ENCODE peak calls at places on chromosomes 3 and 15, in eight cellular contexts. N is small intestine; V is adrenal gland; S is H9; Q is PC-3; M is heart right ventricle; W is CD8-positive, alpha-beta memory T cell; L is gastrocnemius medialis. X is an unnamed sample. For H3K4me1, the result is how much of the 10 kb centered on the place peaks cover.

GRCh38 chr3:169327969-169328368 is 335.5 kb downstream of the MECOM start:
- DNase-seq in N (peak), L (no peak), M (no peak), V (no peak), S (no peak), Q (peak), W (no peak), X (no peak)

GRCh38 chr3:14721126-14721864 is 46.4 kb downstream of the C3orf20 start:
- DNase-seq in V (no peak), L (no peak), N (no peak), S (no peak), M (no peak), Q (no peak), W (no peak), X (no peak)

GRCh38 chr3:149969110-149969944 is 1.4 kb downstream of the PFN2 start:
- DNase-seq in S (peak), Q (peak), L (peak), N (peak), W (no peak), M (peak), V (peak), X (peak)

GRCh38 chr3:122969585-122970453 is 57.7 kb downstream of the SEMA5B start:
- DNase-seq in N (no peak), M (peak), S (no peak), V (no peak), W (no peak), L (no peak), Q (peak), X (peak)

GRCh38 chr3:178546079-178546478 is 9.8 kb downstream of the KCNMB2 start:
- DNase-seq in V (no peak), N (no peak), L (no peak), Q (no peak), S (no peak), M (no peak), W (no peak), X (no peak)

GRCh38 chr15:66657062-66658020 is 44.7 kb upstream of the SMAD6 start:
- DNase-seq in M (no peak), N (no peak), S (peak), L (no peak), V (no peak), Q (no peak), W (no peak), X (peak)

GRCh38 chr3:131658771-131659170 is 156.0 kb upstream of the MRPL3 start:
- DNase-seq in N (no peak), L (no peak), Q (peak), M (no peak), S (no peak), W (no peak), V (no peak), X (no peak)

GRCh38 chr3:47159820-47160219 is 4.1 kb downstream of the SETD2 start:
- DNase-seq in M (no peak), Q (no peak), S (no peak), L (no peak), W (no peak), N (no peak), V (no peak), X (no peak)

GRCh38 chr3:101964861-101965260 is 115.5 kb downstream of the NFKBIZ start:
- DNase-seq in Q (no peak), N (no peak), W (no peak), V (no peak), L (no peak), S (peak), M (no peak), X (no peak)

GRCh38 chr15:57112178-57112577 is 193.7 kb downstream of the TCF12 start:
- DNase-seq in W (no peak), L (peak), N (no peak), Q (no peak), V (peak), M (no peak), S (no peak), X (peak)

GRCh38 chr3:101702726-101703125 is 16.2 kb upstream of the RPL24 start:
- DNase-seq in N (no peak), M (no peak), V (no peak), Q (peak), L (no peak), S (no peak), W (no peak), X (no peak)

GRCh38 chr3:152518346-152518745 is 249.6 kb downstream of the MBNL1 start:
- DNase-seq in M (no peak), V (no peak), Q (no peak), L (no peak), W (no peak), N (no peak), S (no peak), X (no peak)

GRCh38 chr15:62306851-62307504 is 141.9 kb upstream of the C2CD4B start:
- DNase-seq in Q (peak), M (peak), S (peak), N (peak), W (no peak), V (peak), L (peak), X (peak)

GRCh38 chr3:134134240-134134639 is 104.5 kb upstream of the SLCO2A1 start:
- DNase-seq in L (no peak), Q (no peak), N (peak), W (no peak), V (no peak), S (no peak), M (no peak), X (no peak)

GRCh38 chr3:134242649-134243637 is 7.7 kb downstream of the RYK start:
- DNase-seq in S (no peak), L (no peak), M (no peak), Q (peak), V (no peak), W (no peak), N (no peak), X (peak)

GRCh38 chr3:50459792-50460191 is 43.6 kb downstream of the CACNA2D2 start:
- DNase-seq in N (no peak), S (no peak), V (no peak), Q (no peak), W (no peak), M (no peak), L (no peak), X (no peak)

GRCh38 chr3:172869356-172869755 is 118.8 kb downstream of the ECT2 start:
- DNase-seq in Q (peak), S (no peak), N (peak), W (no peak), L (no peak), M (no peak), V (no peak), X (peak)

GRCh38 chr3:53821631-53822068 is 24.6 kb downstream of the CHDH start:
- DNase-seq in N (peak), S (no peak), M (no peak), L (peak), V (peak), W (no peak), Q (peak), X (no peak)

GRCh38 chr3:173037840-173038483 is 103.1 kb downstream of the SPATA16 start:
- DNase-seq in V (no peak), S (no peak), W (no peak), M (no peak), N (no peak), Q (peak), L (no peak), X (no peak)

GRCh38 chr3:171994646-171995441 is 44.5 kb upstream of the FNDC3B start:
- DNase-seq in S (no peak), Q (peak), L (no peak), W (no peak), N (no peak), V (no peak), M (no peak), X (peak)

GRCh38 chr15:90099868-90100854 is 2.1 kb downstream of the IDH2 start:
- DNase-seq in V (no peak), N (peak), W (no peak), Q (no peak), L (peak), M (no peak), S (no peak), X (peak)

GRCh38 chr15:68994149-68994548 is 20.3 kb upstream of the NOX5 start:
- DNase-seq in S (no peak), V (no peak), N (no peak), M (no peak), Q (peak), W (no peak), L (no peak), X (peak)

GRCh38 chr15:31202953-31203352 is 101.4 kb upstream of the TRPM1 start:
- DNase-seq in L (no peak), S (no peak), W (no peak), V (no peak), M (no peak), N (no peak), Q (no peak), X (no peak)

GRCh38 chr3:50401973-50402372 is 42.7 kb upstream of the TMEM115 start:
- DNase-seq in M (no peak), Q (peak), L (no peak), V (no peak), S (no peak), N (no peak), W (no peak), X (no peak)

GRCh38 chr3:36364260-36364659 is 16.0 kb upstream of the STAC start:
- DNase-seq in L (no peak), Q (no peak), S (no peak), W (no peak), V (no peak), M (no peak), N (no peak), X (no peak)

GRCh38 chr15:25678498-25678865 is 184.6 kb downstream of the ATP10A start:
- DNase-seq in N (no peak), V (no peak), M (no peak), Q (no peak), S (no peak), W (no peak), L (no peak), X (no peak)

GRCh38 chr3:178900244-178900643 is 171.4 kb downstream of the ZMAT3 start:
- DNase-seq in L (no peak), M (no peak), V (no peak), S (no peak), Q (no peak), W (no peak), N (no peak), X (no peak)

GRCh38 chr3:194013928-194014327 is 122.0 kb upstream of the HES1 start:
- DNase-seq in W (no peak), V (no peak), Q (no peak), M (no peak), N (no peak), S (no peak), L (no peak), X (no peak)

GRCh38 chr3:141231923-141232861 is 567 bp downstream of the PXYLP1 start:
- DNase-seq in S (peak), L (no peak), N (peak), Q (peak), V (no peak), M (no peak), W (peak), X (peak)

GRCh38 chr3:180253283-180253682 is 216.5 kb upstream of the PEX5L start:
- DNase-seq in Q (peak), W (no peak), L (no peak), M (no peak), S (no peak), N (no peak), V (no peak), X (no peak)

GRCh38 chr15:36914962-36915808 is 185.2 kb downstream of the MEIS2 start:
- DNase-seq in S (no peak), W (no peak), M (no peak), Q (no peak), N (peak), L (no peak), V (peak), X (peak)

DNA sequence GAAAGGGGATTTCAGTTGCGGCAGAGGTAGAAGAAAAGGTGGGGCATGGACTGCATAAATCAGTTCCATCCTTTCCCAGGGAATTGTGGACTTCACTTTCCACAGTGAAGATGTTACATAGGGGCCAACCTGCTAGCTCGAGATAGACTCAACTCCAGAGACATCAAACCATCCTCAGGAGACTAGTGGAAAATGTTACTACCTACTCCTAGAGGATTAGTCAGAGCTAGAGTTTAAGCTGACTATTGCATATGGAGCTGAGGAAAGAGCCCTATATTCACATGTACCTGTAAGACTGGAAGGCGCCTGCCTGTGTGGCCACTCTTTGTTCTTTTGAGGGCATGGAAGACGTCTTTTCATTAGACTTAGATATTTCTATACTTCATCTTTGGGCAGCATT is 69.2 kb downstream of the KLHL25 start:
- DNase-seq in M (no peak), L (no peak), S (no peak), W (no peak), Q (no peak), V (no peak), N (no peak), X (peak)
- H3K4me1 ChIP-seq in M (half or more), L (under half), S (under half), W (under half), Q (under half), V (under half), N (under half), X (under half)

GRCh38 chr15:77504310-77504709 is 83.6 kb downstream of the HMG20A start:
- DNase-seq in S (no peak), L (peak), V (no peak), W (no peak), Q (no peak), N (peak), M (no peak), X (no peak)

GRCh38 chr15:77502379-77503095 is 81.8 kb downstream of the HMG20A start:
- DNase-seq in Q (no peak), N (no peak), M (no peak), V (no peak), W (no peak), S (no peak), L (no peak), X (no peak)

GRCh38 chr15:77503240-77503639 is 82.6 kb downstream of the HMG20A start:
- DNase-seq in N (no peak), S (no peak), L (no peak), Q (peak), M (no peak), W (no peak), V (no peak), X (no peak)

GRCh38 chr15:77504871-77505270 is 84.2 kb downstream of the HMG20A start:
- DNase-seq in W (no peak), M (no peak), S (no peak), V (no peak), Q (no peak), L (no peak), N (no peak), X (no peak)

GRCh38 chr15:77503764-77504163 is 83.1 kb downstream of the HMG20A start:
- DNase-seq in S (no peak), V (no peak), L (no peak), Q (no peak), M (no peak), W (no peak), N (no peak), X (no peak)
- H3K4me1 ChIP-seq in S (under half), V (under half), L (under half), Q (under half), M (half or more), W (under half), N (under half), X (under half)

DNA sequence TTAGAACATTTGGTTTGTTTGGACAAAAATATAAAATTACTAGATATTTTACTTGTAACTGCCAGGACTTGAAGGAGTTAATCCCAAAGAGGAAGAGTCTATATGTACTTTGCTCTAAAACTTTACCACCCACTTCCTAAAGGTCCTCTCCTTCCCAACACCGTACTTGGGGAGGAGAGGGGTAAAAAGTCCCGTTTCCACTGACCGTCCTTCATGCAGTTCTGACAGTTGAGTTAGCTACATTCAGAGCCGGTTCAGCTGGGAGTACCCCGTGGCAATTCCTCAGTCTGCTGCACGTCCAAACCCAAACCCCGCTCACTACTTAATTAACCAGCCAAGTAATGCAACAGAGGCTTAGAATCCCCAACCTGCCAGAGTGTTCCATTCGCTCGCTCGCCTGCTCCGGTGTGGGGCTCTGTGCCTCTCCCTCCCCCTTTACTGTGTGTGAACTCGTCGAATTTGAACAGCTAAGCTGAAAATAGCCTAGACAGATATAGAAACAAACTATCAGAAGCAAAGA is 519.7 kb downstream of the FOXP1 start:
- DNase-seq in S (no peak), L (peak), V (peak), M (peak), Q (peak), W (no peak), N (peak), X (peak)
- H3K4me1 ChIP-seq in S (under half), L (half or more), V (under half), M (half or more), Q (half or more), W (half or more), N (under half), X (under half)

GRCh38 chr15:29857196-29857595 is 34.9 kb upstream of the TJP1 start:
- DNase-seq in M (no peak), L (no peak), W (no peak), V (no peak), N (no peak), Q (peak), S (no peak), X (no peak)

GRCh38 chr15:29849716-29850115 is 27.4 kb upstream of the TJP1 start:
- DNase-seq in W (no peak), N (no peak), Q (peak), L (no peak), M (no peak), V (no peak), S (no peak), X (no peak)

GRCh38 chr15:29852201-29852600 is 29.9 kb upstream of the TJP1 start:
- DNase-seq in S (no peak), M (no peak), L (no peak), W (no peak), N (no peak), Q (peak), V (no peak), X (no peak)

GRCh38 chr15:29853211-29853987 is 31.1 kb upstream of the TJP1 start:
- DNase-seq in V (no peak), W (no peak), M (no peak), N (no peak), S (no peak), Q (peak), L (no peak), X (no peak)

DNA sequence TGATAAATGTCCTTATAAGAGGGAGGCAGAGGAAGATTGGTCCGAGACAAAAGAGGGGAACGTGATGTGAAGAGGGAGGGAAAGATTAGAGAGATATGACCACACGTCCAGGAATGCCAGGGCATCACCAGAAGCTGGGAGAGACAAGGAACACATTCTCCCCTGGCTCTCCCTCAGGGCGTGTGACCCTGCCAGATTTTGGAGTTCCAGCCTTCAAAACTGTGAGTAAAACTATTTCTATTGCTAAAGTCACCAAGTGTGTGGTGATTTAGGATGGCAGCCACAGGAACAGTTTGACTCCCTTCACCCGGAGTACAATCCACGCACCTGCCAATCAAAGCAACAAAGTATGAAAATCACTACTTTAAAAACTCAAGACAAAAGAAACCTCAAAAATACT is 32.1 kb upstream of the TJP1 start:
- DNase-seq in W (no peak), S (no peak), V (no peak), Q (peak), N (no peak), L (no peak), M (no peak), X (peak)
- H3K4me1 ChIP-seq in W (under half), S (under half), V (under half), Q (half or more), N (under half), L (under half), M (under half), X (under half)

GRCh38 chr3:18424213-18424861 is 802 bp downstream of the SATB1 start:
- DNase-seq in S (peak), L (peak), M (no peak), W (no peak), V (peak), N (peak), Q (no peak), X (no peak)
- H3K4me1 ChIP-seq in S (under half), L (under half), M (under half), W (half or more), V (under half), N (under half), Q (under half), X (under half)

GRCh38 chr3:11552289-11553264 is 91.1 kb downstream of the VGLL4 start:
- DNase-seq in S (no peak), L (no peak), M (no peak), N (no peak), V (no peak), Q (no peak), W (no peak), X (no peak)
- H3K4me1 ChIP-seq in S (under half), L (under half), M (half or more), N (under half), V (under half), Q (under half), W (under half), X (half or more)

DNA sequence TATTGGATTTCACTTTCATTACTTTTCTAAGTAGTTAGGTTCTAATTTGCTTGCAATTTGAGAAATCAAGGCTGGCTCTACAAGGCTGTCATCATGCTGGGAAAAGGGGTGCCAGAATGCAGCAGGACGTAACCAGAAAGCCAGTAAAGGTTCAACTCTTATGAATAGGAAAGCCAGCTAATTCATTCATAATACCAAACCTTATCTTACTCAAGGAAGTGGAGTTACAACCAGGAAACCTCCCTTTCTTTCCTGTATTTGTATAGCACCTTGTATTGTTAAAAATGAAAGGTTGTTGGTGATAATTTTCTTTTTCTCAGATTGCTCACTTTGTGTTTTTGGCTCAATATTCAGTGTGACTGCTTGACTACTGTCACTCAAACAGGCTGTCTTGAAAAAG is 109.4 kb downstream of the FILIP1L start:
- DNase-seq in W (no peak), Q (no peak), N (peak), S (no peak), V (no peak), M (peak), L (no peak), X (no peak)
- H3K4me1 ChIP-seq in W (under half), Q (under half), N (under half), S (under half), V (under half), M (half or more), L (half or more), X (under half)

GRCh38 chr3:128443771-128444170 is 22.9 kb downstream of the DNAJB8 start:
- DNase-seq in S (no peak), Q (no peak), V (no peak), N (no peak), M (no peak), L (no peak), W (no peak), X (no peak)
- H3K4me1 ChIP-seq in S (under half), Q (under half), V (under half), N (under half), M (under half), L (under half), W (under half), X (under half)

DNA sequence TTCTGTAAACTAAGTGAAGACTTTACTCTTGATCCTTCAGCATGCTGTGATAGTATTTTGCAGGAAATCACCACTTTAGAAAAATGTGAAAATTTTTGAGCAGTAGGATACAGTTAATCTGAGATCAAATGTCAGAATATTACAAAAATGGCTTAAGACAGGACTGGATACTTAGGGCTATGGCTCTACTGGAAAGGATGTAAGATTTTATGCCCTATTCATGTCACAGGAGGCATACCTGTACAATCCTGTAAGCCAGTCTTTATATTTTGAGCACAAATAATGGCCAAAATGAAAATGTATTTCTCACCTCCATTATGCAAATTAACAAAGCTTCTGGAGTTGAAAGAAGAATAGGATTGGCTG is 8.6 kb upstream of the TGFBR2 start:
- DNase-seq in W (no peak), S (no peak), L (no peak), V (no peak), N (no peak), M (no peak), Q (no peak), X (no peak)
- H3K4me1 ChIP-seq in W (under half), S (under half), L (under half), V (under half), N (under half), M (under half), Q (under half), X (under half)

GRCh38 chr15:59296181-59296617 is 76.5 kb downstream of the MYO1E start:
- DNase-seq in W (no peak), S (peak), M (no peak), V (no peak), Q (peak), L (peak), N (no peak), X (peak)
- H3K4me1 ChIP-seq in W (under half), S (under half), M (half or more), V (under half), Q (half or more), L (under half), N (under half), X (half or more)

X was measured in adipocyte.